ENCODE peak calls at places on chromosomes 6 and 20, in nine cellular contexts. One of them, this sample, is unnamed.

GRCh38 chr6:145735356-145736165 is at the start of gene EPM2A:
- DNase-seq in endothelial cell of umbilical vein: peak; percentile 72
- DNase-seq in CD8-positive, alpha-beta T cell: peak; percentile 55
- DNase-seq in heart right ventricle: peak; percentile 87
- DNase-seq in endodermal cell: peak; percentile 93
- DNase-seq in right lobe of liver: peak; percentile 92
- DNase-seq in WERI-Rb-1: peak; percentile 78
- DNase-seq in GM23338: peak; percentile 88
- DNase-seq in OCI-LY7: peak; percentile 89
- DNase-seq in this sample: peak; percentile 67

GRCh38 chr20:58700823-58701222 is 8.2 kb downstream of the NPEPL1 start:
- DNase-seq in endothelial cell of umbilical vein: no peak
- DNase-seq in CD8-positive, alpha-beta T cell: no peak
- DNase-seq in heart right ventricle: no peak
- DNase-seq in endodermal cell: peak; percentile 35
- DNase-seq in right lobe of liver: peak; percentile 43
- DNase-seq in WERI-Rb-1: no peak
- DNase-seq in GM23338: no peak
- DNase-seq in OCI-LY7: no peak
- DNase-seq in this sample: no peak

GRCh38 chr20:60993647-60994046 is 258.4 kb upstream of the CDH4 start:
- DNase-seq in endothelial cell of umbilical vein: no peak
- DNase-seq in CD8-positive, alpha-beta T cell: no peak
- DNase-seq in heart right ventricle: no peak
- DNase-seq in endodermal cell: peak; percentile 57
- DNase-seq in right lobe of liver: no peak
- DNase-seq in WERI-Rb-1: no peak
- DNase-seq in GM23338: peak; percentile 11
- DNase-seq in OCI-LY7: no peak
- DNase-seq in this sample: no peak

GRCh38 chr6:14540276-14540675 is 422.7 kb downstream of the CD83 start:
- DNase-seq in endothelial cell of umbilical vein: no peak
- DNase-seq in CD8-positive, alpha-beta T cell: no peak
- DNase-seq in heart right ventricle: peak; percentile 20
- DNase-seq in endodermal cell: no peak
- DNase-seq in right lobe of liver: peak; percentile 90
- DNase-seq in WERI-Rb-1: no peak
- DNase-seq in GM23338: no peak
- DNase-seq in OCI-LY7: no peak
- DNase-seq in this sample: peak; percentile 4

GRCh38 chr20:32017711-32018251 is 7.5 kb downstream of the CCM2L start:
- DNase-seq in endothelial cell of umbilical vein: no peak
- DNase-seq in CD8-positive, alpha-beta T cell: peak; percentile 45
- DNase-seq in heart right ventricle: no peak
- DNase-seq in endodermal cell: peak; percentile 97
- DNase-seq in right lobe of liver: no peak
- DNase-seq in WERI-Rb-1: peak; percentile 88
- DNase-seq in GM23338: peak; percentile 100
- DNase-seq in OCI-LY7: peak; percentile 79
- DNase-seq in this sample: no peak

GRCh38 chr6:14861491-14861943 is 384.4 kb upstream of the JARID2 start:
- DNase-seq in endothelial cell of umbilical vein: no peak
- DNase-seq in CD8-positive, alpha-beta T cell: peak; percentile 16
- DNase-seq in heart right ventricle: no peak
- DNase-seq in endodermal cell: peak; percentile 79
- DNase-seq in right lobe of liver: no peak
- DNase-seq in WERI-Rb-1: peak; percentile 98
- DNase-seq in GM23338: peak; percentile 64
- DNase-seq in OCI-LY7: no peak
- DNase-seq in this sample: no peak

GRCh38 chr6:130906736-130907381 is 79.7 kb downstream of the SMLR1 start:
- DNase-seq in endothelial cell of umbilical vein: peak; percentile 20
- DNase-seq in CD8-positive, alpha-beta T cell: no peak
- DNase-seq in heart right ventricle: no peak
- DNase-seq in endodermal cell: no peak
- DNase-seq in right lobe of liver: no peak
- DNase-seq in WERI-Rb-1: no peak
- DNase-seq in GM23338: no peak
- DNase-seq in OCI-LY7: no peak
- DNase-seq in this sample: peak; percentile 14

GRCh38 chr6:163715846-163716245 is 301.3 kb downstream of the QKI start:
- DNase-seq in endothelial cell of umbilical vein: no peak
- DNase-seq in CD8-positive, alpha-beta T cell: no peak
- DNase-seq in heart right ventricle: no peak
- DNase-seq in endodermal cell: no peak
- DNase-seq in right lobe of liver: no peak
- DNase-seq in WERI-Rb-1: no peak
- DNase-seq in GM23338: no peak
- DNase-seq in OCI-LY7: no peak
- DNase-seq in this sample: no peak

GRCh38 chr6:83008631-83009030 is 57.0 kb downstream of the UBE3D start:
- DNase-seq in endothelial cell of umbilical vein: peak; percentile 2
- DNase-seq in CD8-positive, alpha-beta T cell: no peak
- DNase-seq in heart right ventricle: no peak
- DNase-seq in endodermal cell: no peak
- DNase-seq in right lobe of liver: no peak
- DNase-seq in WERI-Rb-1: no peak
- DNase-seq in GM23338: no peak
- DNase-seq in OCI-LY7: no peak
- DNase-seq in this sample: no peak

GRCh38 chr6:83006270-83006905 is 59.3 kb downstream of the UBE3D start:
- DNase-seq in endothelial cell of umbilical vein: no peak
- DNase-seq in CD8-positive, alpha-beta T cell: no peak
- DNase-seq in heart right ventricle: no peak
- DNase-seq in endodermal cell: no peak
- DNase-seq in right lobe of liver: no peak
- DNase-seq in WERI-Rb-1: no peak
- DNase-seq in GM23338: no peak
- DNase-seq in OCI-LY7: no peak
- DNase-seq in this sample: no peak
- TF ChIP-seq CTCF in endothelial cell of umbilical vein: no peak
- TF ChIP-seq CTCF in CD8-positive, alpha-beta T cell: no peak
- TF ChIP-seq CTCF in heart right ventricle: no peak
- TF ChIP-seq CTCF in endodermal cell: no peak
- TF ChIP-seq CTCF in right lobe of liver: no peak
- TF ChIP-seq CTCF in WERI-Rb-1: no peak
- TF ChIP-seq CTCF in GM23338: no peak
- TF ChIP-seq CTCF in OCI-LY7: no peak
- TF ChIP-seq CTCF in this sample: no peak

GRCh38 chr6:7993952-7994351 is 70.2 kb downstream of the BLOC1S5 start:
- DNase-seq in endothelial cell of umbilical vein: no peak
- DNase-seq in CD8-positive, alpha-beta T cell: no peak
- DNase-seq in heart right ventricle: no peak
- DNase-seq in endodermal cell: peak; percentile 58
- DNase-seq in right lobe of liver: no peak
- DNase-seq in WERI-Rb-1: no peak
- DNase-seq in GM23338: peak; percentile 58
- DNase-seq in OCI-LY7: peak; percentile 48
- DNase-seq in this sample: no peak

GRCh38 chr6:7991536-7991935 is 72.7 kb downstream of the BLOC1S5 start:
- DNase-seq in endothelial cell of umbilical vein: no peak
- DNase-seq in CD8-positive, alpha-beta T cell: no peak
- DNase-seq in heart right ventricle: no peak
- DNase-seq in endodermal cell: no peak
- DNase-seq in right lobe of liver: no peak
- DNase-seq in WERI-Rb-1: no peak
- DNase-seq in GM23338: no peak
- DNase-seq in OCI-LY7: no peak
- DNase-seq in this sample: no peak

GRCh38 chr6:7996538-7997225 is 67.5 kb downstream of the BLOC1S5 start:
- DNase-seq in endothelial cell of umbilical vein: peak; percentile 95
- DNase-seq in CD8-positive, alpha-beta T cell: no peak
- DNase-seq in heart right ventricle: no peak
- DNase-seq in endodermal cell: no peak
- DNase-seq in right lobe of liver: no peak
- DNase-seq in WERI-Rb-1: no peak
- DNase-seq in GM23338: no peak
- DNase-seq in OCI-LY7: no peak
- DNase-seq in this sample: peak; percentile 50

GRCh38 chr6:7991992-7992815 is 72.0 kb downstream of the BLOC1S5 start:
- DNase-seq in endothelial cell of umbilical vein: peak; percentile 96
- DNase-seq in CD8-positive, alpha-beta T cell: no peak
- DNase-seq in heart right ventricle: no peak
- DNase-seq in endodermal cell: no peak
- DNase-seq in right lobe of liver: no peak
- DNase-seq in WERI-Rb-1: no peak
- DNase-seq in GM23338: peak; percentile 59
- DNase-seq in OCI-LY7: peak; percentile 76
- DNase-seq in this sample: peak; percentile 91

DNA sequence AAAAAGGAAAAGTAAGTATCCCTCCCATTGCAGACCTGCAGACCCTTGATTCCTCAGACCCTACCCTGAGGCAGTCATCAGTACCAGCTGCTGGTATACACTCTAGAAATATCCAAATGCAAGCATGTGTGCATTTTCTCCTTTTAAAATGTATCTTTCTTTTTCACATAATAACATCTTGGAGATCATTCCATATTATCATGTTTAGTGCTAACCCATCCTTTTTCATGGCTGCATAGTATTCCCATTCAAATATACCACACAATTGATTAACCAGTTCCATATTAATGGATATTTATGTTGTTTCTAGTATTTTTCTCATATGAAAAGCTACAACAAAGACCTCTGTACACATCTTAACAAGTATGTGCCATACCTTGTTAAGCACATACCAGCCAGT is 70.8 kb downstream of the BLOC1S5 start:
- DNase-seq in endothelial cell of umbilical vein: no peak
- DNase-seq in CD8-positive, alpha-beta T cell: no peak
- DNase-seq in heart right ventricle: no peak
- DNase-seq in endodermal cell: no peak
- DNase-seq in right lobe of liver: no peak
- DNase-seq in WERI-Rb-1: no peak
- DNase-seq in GM23338: no peak
- DNase-seq in OCI-LY7: no peak
- DNase-seq in this sample: no peak
- H3K27ac ChIP-seq in endothelial cell of umbilical vein: peak overlapping the region; percentile 99
- H3K27ac ChIP-seq in CD8-positive, alpha-beta T cell: no peak overlapping the region
- H3K27ac ChIP-seq in heart right ventricle: no peak overlapping the region
- H3K27ac ChIP-seq in endodermal cell: no peak overlapping the region
- H3K27ac ChIP-seq in right lobe of liver: no peak overlapping the region
- H3K27ac ChIP-seq in WERI-Rb-1: no peak overlapping the region
- H3K27ac ChIP-seq in GM23338: no peak overlapping the region
- H3K27ac ChIP-seq in OCI-LY7: no peak overlapping the region
- H3K27ac ChIP-seq in this sample: no peak overlapping the region

GRCh38 chr20:45032781-45033180 is 66.5 kb downstream of the STK4 start:
- DNase-seq in endothelial cell of umbilical vein: no peak
- DNase-seq in CD8-positive, alpha-beta T cell: no peak
- DNase-seq in heart right ventricle: no peak
- DNase-seq in endodermal cell: no peak
- DNase-seq in right lobe of liver: no peak
- DNase-seq in WERI-Rb-1: no peak
- DNase-seq in GM23338: no peak
- DNase-seq in OCI-LY7: no peak
- DNase-seq in this sample: no peak

GRCh38 chr20:45028424-45029136 is 62.3 kb downstream of the STK4 start:
- DNase-seq in endothelial cell of umbilical vein: no peak
- DNase-seq in CD8-positive, alpha-beta T cell: no peak
- DNase-seq in heart right ventricle: no peak
- DNase-seq in endodermal cell: no peak
- DNase-seq in right lobe of liver: no peak
- DNase-seq in WERI-Rb-1: no peak
- DNase-seq in GM23338: no peak
- DNase-seq in OCI-LY7: no peak
- DNase-seq in this sample: no peak

GRCh38 chr20:45034436-45034835 is 66.5 kb downstream of the KCNS1 start:
- DNase-seq in endothelial cell of umbilical vein: no peak
- DNase-seq in CD8-positive, alpha-beta T cell: no peak
- DNase-seq in heart right ventricle: no peak
- DNase-seq in endodermal cell: no peak
- DNase-seq in right lobe of liver: no peak
- DNase-seq in WERI-Rb-1: no peak
- DNase-seq in GM23338: no peak
- DNase-seq in OCI-LY7: peak; percentile 29
- DNase-seq in this sample: no peak

GRCh38 chr20:45029884-45030283 is 63.6 kb downstream of the STK4 start:
- DNase-seq in endothelial cell of umbilical vein: no peak
- DNase-seq in CD8-positive, alpha-beta T cell: no peak
- DNase-seq in heart right ventricle: no peak
- DNase-seq in endodermal cell: no peak
- DNase-seq in right lobe of liver: no peak
- DNase-seq in WERI-Rb-1: no peak
- DNase-seq in GM23338: no peak
- DNase-seq in OCI-LY7: no peak
- DNase-seq in this sample: no peak

DNA sequence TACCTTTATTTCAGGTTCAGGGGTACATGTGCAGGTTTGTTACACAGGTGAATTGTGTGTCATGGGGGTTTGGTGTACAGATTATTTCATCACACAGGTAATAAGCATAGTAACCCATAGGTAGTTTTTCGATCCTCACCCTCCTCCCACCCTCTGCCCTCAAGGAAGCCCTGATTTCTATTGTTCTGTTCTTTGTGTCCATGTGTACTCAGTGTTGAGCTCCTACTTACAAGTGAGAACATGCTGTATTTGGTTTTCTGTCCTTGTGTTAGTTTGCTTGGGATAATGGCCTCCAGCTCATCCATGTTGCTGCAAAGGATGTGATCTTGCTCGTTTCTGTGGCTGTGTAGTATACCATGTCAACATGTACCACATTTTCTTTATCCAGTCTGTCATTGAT is 66.0 kb downstream of the STK4 start:
- DNase-seq in endothelial cell of umbilical vein: no peak
- DNase-seq in CD8-positive, alpha-beta T cell: no peak
- DNase-seq in heart right ventricle: no peak
- DNase-seq in endodermal cell: no peak
- DNase-seq in right lobe of liver: no peak
- DNase-seq in WERI-Rb-1: no peak
- DNase-seq in GM23338: no peak
- DNase-seq in OCI-LY7: no peak
- DNase-seq in this sample: no peak
- H3K4me3 ChIP-seq in endothelial cell of umbilical vein: no peak overlapping the region
- H3K4me3 ChIP-seq in CD8-positive, alpha-beta T cell: no peak overlapping the region
- H3K4me3 ChIP-seq in heart right ventricle: no peak overlapping the region
- H3K4me3 ChIP-seq in endodermal cell: no peak overlapping the region
- H3K4me3 ChIP-seq in right lobe of liver: no peak overlapping the region
- H3K4me3 ChIP-seq in WERI-Rb-1: no peak overlapping the region
- H3K4me3 ChIP-seq in GM23338: no peak overlapping the region
- H3K4me3 ChIP-seq in OCI-LY7: no peak overlapping the region
- H3K4me3 ChIP-seq in this sample: no peak overlapping the region

DNA sequence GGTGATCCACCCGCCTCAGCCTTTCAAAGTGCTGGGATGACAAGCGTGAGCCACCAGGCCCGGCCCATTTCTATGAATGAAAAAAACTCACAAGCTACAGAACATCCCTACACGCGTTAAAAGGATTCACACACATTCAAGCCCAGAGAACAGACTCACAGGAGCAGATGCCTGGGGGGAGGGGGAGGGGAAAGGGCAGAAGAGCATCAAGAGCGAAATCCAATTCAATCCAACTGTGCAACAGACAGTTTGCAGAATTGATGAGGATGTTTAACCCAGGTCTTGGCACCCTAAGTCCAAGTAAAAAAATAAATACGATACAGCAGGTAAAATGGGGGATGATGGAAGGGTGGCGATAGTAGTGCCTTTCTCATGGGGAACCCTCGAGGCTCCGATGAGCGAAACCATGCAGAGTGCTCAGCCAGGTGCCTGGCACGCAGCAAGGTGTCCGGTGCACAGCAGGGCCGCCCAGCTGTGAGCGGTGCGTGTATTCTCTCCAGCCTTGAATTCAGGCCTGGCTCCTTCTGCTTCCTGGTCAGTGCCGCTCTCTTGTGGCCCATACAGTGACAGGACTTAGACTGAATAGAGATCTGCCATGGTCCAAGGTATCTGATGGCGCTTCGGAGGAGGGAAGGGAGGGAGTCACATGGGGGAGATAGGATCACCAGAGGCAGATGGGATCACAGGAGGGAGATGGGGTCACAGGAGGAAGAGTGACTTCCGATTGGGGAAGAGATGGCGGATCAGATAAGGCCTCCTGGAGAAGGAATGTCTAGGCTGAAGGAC is 35.4 kb upstream of the ANGPT4 start:
- DNase-seq in endothelial cell of umbilical vein: no peak
- DNase-seq in CD8-positive, alpha-beta T cell: no peak
- DNase-seq in heart right ventricle: no peak
- DNase-seq in endodermal cell: no peak
- DNase-seq in right lobe of liver: peak; percentile 23
- DNase-seq in WERI-Rb-1: peak; percentile 53
- DNase-seq in GM23338: no peak
- DNase-seq in OCI-LY7: no peak
- DNase-seq in this sample: no peak
- TF ChIP-seq CTCF in endothelial cell of umbilical vein: no peak
- TF ChIP-seq CTCF in CD8-positive, alpha-beta T cell: no peak
- TF ChIP-seq CTCF in heart right ventricle: no peak
- TF ChIP-seq CTCF in endodermal cell: no peak
- TF ChIP-seq CTCF in right lobe of liver: no peak
- TF ChIP-seq CTCF in WERI-Rb-1: peak; percentile 40
- TF ChIP-seq CTCF in GM23338: peak; percentile 21
- TF ChIP-seq CTCF in OCI-LY7: no peak
- TF ChIP-seq CTCF in this sample: no peak